ENCODE peak calls at places on chromosome 21, in ten cellular contexts. F is effector CD4-positive, alpha-beta T cell; D is OCI-LY7; O is GM06990; N is activated CD4-positive, alpha-beta T cell treated with anti-CD3 and anti-CD28 coated beads, Interleukin-2, amount 50 U/mL, for 1 hour; C is HT1080; J is cerebellar cortex; G is iPS-NIHi11; Z is myocyte; E is sciatic nerve. P is an unnamed sample.

GRCh38 chr21:39675595-39675994 is 62.9 kb downstream of the B3GALT5 start:
- DNase-seq in E (no peak), N (no peak), O (no peak), G (peak; percentile 45), Z (no peak), J (no peak), C (no peak), D (no peak), F (no peak), P (no peak)

GRCh38 chr21:16969636-16970035 is 543.2 kb upstream of the CXADR start:
- DNase-seq in F (no peak), J (no peak), G (no peak), E (no peak), O (no peak), D (no peak), Z (no peak), N (no peak), C (no peak), P (no peak)

GRCh38 chr21:43585924-43586411 is 73.3 kb downstream of the HSF2BP start:
- DNase-seq in D (no peak), C (peak; percentile 100), G (peak; percentile 68), N (no peak), E (no peak), O (no peak), Z (peak; percentile 94), J (no peak), F (no peak), P (no peak)

GRCh38 chr21:25885880-25886279 is 151.1 kb downstream of the GABPA start:
- DNase-seq in E (no peak), C (peak; percentile 36), J (no peak), G (no peak), Z (no peak), F (no peak), O (no peak), N (no peak), D (no peak), P (no peak)

GRCh38 chr21:38409907-38410306 is 88.4 kb downstream of the ERG start:
- DNase-seq in D (no peak), E (no peak), N (no peak), O (no peak), F (no peak), J (no peak), Z (no peak), G (no peak), C (no peak), P (no peak)

GRCh38 chr21:16541366-16541765 is 811.6 kb downstream of the USP25 start:
- DNase-seq in C (no peak), E (no peak), O (no peak), D (no peak), Z (no peak), J (no peak), G (no peak), N (no peak), F (no peak), P (no peak)

GRCh38 chr21:34839070-34839820 is 170.5 kb downstream of the CLIC6 start:
- DNase-seq in J (no peak), G (no peak), D (no peak), O (no peak), N (no peak), C (no peak), E (no peak), Z (no peak), F (no peak), P (no peak)

GRCh38 chr21:26177187-26177586 is 6.6 kb upstream of the APP start:
- DNase-seq in C (peak; percentile 44), N (no peak), Z (peak; percentile 98), O (no peak), E (no peak), J (no peak), D (no peak), G (no peak), F (no peak), P (peak; percentile 55)

GRCh38 chr21:31429500-31429899 is 85.4 kb upstream of the TIAM1 start:
- DNase-seq in N (no peak), G (no peak), O (no peak), D (no peak), J (no peak), F (no peak), C (no peak), E (no peak), Z (no peak), P (no peak)

GRCh38 chr21:28624626-28625025 is 368.1 kb downstream of the LTN1 start:
- DNase-seq in F (no peak), E (no peak), Z (no peak), J (no peak), G (no peak), C (no peak), D (no peak), O (no peak), N (no peak), P (no peak)

GRCh38 chr21:46667191-46667734 is 31.8 kb downstream of the PRMT2 start:
- DNase-seq in F (no peak), J (no peak), G (peak; percentile 60), C (no peak), E (no peak), D (no peak), N (no peak), O (no peak), Z (no peak), P (no peak)

GRCh38 chr21:43192501-43193081 is 23.8 kb downstream of the CRYAA start:
- DNase-seq in J (peak; percentile 18), C (no peak), F (no peak), D (no peak), O (no peak), Z (no peak), G (no peak), N (no peak), E (peak; percentile 31), P (peak; percentile 7)

GRCh38 chr21:33116669-33117267 is 46.8 kb downstream of the OLIG1 start:
- DNase-seq in G (no peak), D (no peak), J (no peak), Z (no peak), E (no peak), N (peak; percentile 2), F (no peak), O (no peak), C (no peak), P (no peak)

GRCh38 chr21:42575111-42575510 is 61.5 kb downstream of the SLC37A1 start:
- DNase-seq in O (no peak), J (no peak), D (no peak), F (no peak), E (no peak), G (no peak), Z (no peak), N (no peak), C (no peak), P (no peak)

GRCh38 chr21:46054447-46054846 is 43.5 kb upstream of the COL6A2 start:
- DNase-seq in G (no peak), O (no peak), J (no peak), D (no peak), N (no peak), Z (peak; percentile 45), E (peak; percentile 69), F (no peak), C (no peak), P (no peak)

GRCh38 chr21:14482165-14482564 is 64.0 kb downstream of the SAMSN1 start:
- DNase-seq in D (no peak), E (no peak), C (no peak), F (peak; percentile 3), J (no peak), O (peak; percentile 20), G (no peak), N (no peak), Z (no peak), P (peak; percentile 27)

GRCh38 chr21:44748621-44749020 is 37.2 kb upstream of the TSPEAR start:
- DNase-seq in G (peak; percentile 78), O (no peak), Z (no peak), D (no peak), F (no peak), C (no peak), N (no peak), E (no peak), J (no peak), P (no peak)

GRCh38 chr21:41668686-41669532 is 97.9 kb downstream of the RIPK4 start:
- DNase-seq in O (no peak), F (no peak), E (no peak), G (no peak), Z (no peak), D (no peak), J (no peak), C (no peak), N (no peak), P (no peak)

GRCh38 chr21:35217504-35218060 is 168.5 kb upstream of the RUNX1 start:
- DNase-seq in G (no peak), D (no peak), E (no peak), O (no peak), J (no peak), Z (peak; percentile 94), N (no peak), C (peak; percentile 94), F (no peak), P (no peak)

GRCh38 chr21:41746744-41747006 is 20.2 kb downstream of the RIPK4 start:
- DNase-seq in G (no peak), O (no peak), C (no peak), F (no peak), D (no peak), N (no peak), E (no peak), Z (no peak), J (no peak), P (no peak)

GRCh38 chr21:45556645-45557601 is 14.7 kb upstream of the SLC19A1 start:
- DNase-seq in C (no peak), F (no peak), Z (no peak), J (no peak), N (no peak), O (no peak), D (no peak), E (peak; percentile 66), G (no peak), P (no peak)

GRCh38 chr21:42113926-42114409 is 42.9 kb downstream of the UMODL1 start:
- DNase-seq in N (no peak), C (no peak), G (no peak), Z (no peak), E (no peak), D (no peak), O (no peak), J (no peak), F (no peak), P (peak; percentile 43)